ENCODE peak calls at places on chromosomes 1 and 21, in ten cellular contexts. One of them, this sample, is unnamed.

GRCh38 chr1:159510223-159510530 is 25.6 kb downstream of the OR10J5 start:
- DNase-seq in heart right ventricle: no peak
- DNase-seq in lung: no peak
- DNase-seq in PC-3: no peak
- DNase-seq in psoas muscle: no peak
- DNase-seq in suprapubic skin: no peak
- DNase-seq in IMR-90: no peak
- DNase-seq in AG04450: no peak
- DNase-seq in lower lobe of right lung: no peak
- DNase-seq in heart left ventricle: no peak
- DNase-seq in this sample: no peak

GRCh38 chr21:45286671-45287437 is 841 bp downstream of the POFUT2 start:
- DNase-seq in heart right ventricle: peak
- DNase-seq in lung: no peak
- DNase-seq in PC-3: no peak
- DNase-seq in psoas muscle: peak
- DNase-seq in suprapubic skin: peak
- DNase-seq in IMR-90: peak
- DNase-seq in AG04450: no peak
- DNase-seq in lower lobe of right lung: peak
- DNase-seq in heart left ventricle: peak
- DNase-seq in this sample: peak

GRCh38 chr1:205915354-205915990 is 27.8 kb downstream of the SLC26A9 start:
- DNase-seq in heart right ventricle: peak
- DNase-seq in lung: no peak
- DNase-seq in PC-3: no peak
- DNase-seq in psoas muscle: no peak
- DNase-seq in suprapubic skin: no peak
- DNase-seq in IMR-90: no peak
- DNase-seq in AG04450: no peak
- DNase-seq in lower lobe of right lung: no peak
- DNase-seq in heart left ventricle: peak
- DNase-seq in this sample: no peak

GRCh38 chr1:86508583-86508969 is 38.3 kb upstream of the CLCA4 start:
- DNase-seq in heart right ventricle: no peak
- DNase-seq in lung: no peak
- DNase-seq in PC-3: no peak
- DNase-seq in psoas muscle: no peak
- DNase-seq in suprapubic skin: no peak
- DNase-seq in IMR-90: peak
- DNase-seq in AG04450: no peak
- DNase-seq in lower lobe of right lung: no peak
- DNase-seq in heart left ventricle: no peak
- DNase-seq in this sample: no peak

GRCh38 chr1:243489681-243490080 is 233.8 kb downstream of the SDCCAG8 start:
- DNase-seq in heart right ventricle: no peak
- DNase-seq in lung: no peak
- DNase-seq in PC-3: no peak
- DNase-seq in psoas muscle: no peak
- DNase-seq in suprapubic skin: no peak
- DNase-seq in IMR-90: no peak
- DNase-seq in AG04450: no peak
- DNase-seq in lower lobe of right lung: no peak
- DNase-seq in heart left ventricle: no peak
- DNase-seq in this sample: no peak

GRCh38 chr1:87072904-87073303 is 158.5 kb downstream of the HS2ST1 start:
- DNase-seq in heart right ventricle: no peak
- DNase-seq in lung: no peak
- DNase-seq in PC-3: no peak
- DNase-seq in psoas muscle: no peak
- DNase-seq in suprapubic skin: no peak
- DNase-seq in IMR-90: no peak
- DNase-seq in AG04450: no peak
- DNase-seq in lower lobe of right lung: no peak
- DNase-seq in heart left ventricle: no peak
- DNase-seq in this sample: no peak

GRCh38 chr1:222712253-222713090 is at the start of the genes AIDA and BROX:
- DNase-seq in heart right ventricle: peak
- DNase-seq in lung: peak
- DNase-seq in PC-3: peak
- DNase-seq in psoas muscle: peak
- DNase-seq in suprapubic skin: peak
- DNase-seq in IMR-90: peak
- DNase-seq in AG04450: peak
- DNase-seq in lower lobe of right lung: peak
- DNase-seq in heart left ventricle: peak
- DNase-seq in this sample: peak

GRCh38 chr1:198883184-198883583 is 244.3 kb downstream of the PTPRC start:
- DNase-seq in heart right ventricle: no peak
- DNase-seq in lung: no peak
- DNase-seq in PC-3: no peak
- DNase-seq in psoas muscle: no peak
- DNase-seq in suprapubic skin: no peak
- DNase-seq in IMR-90: no peak
- DNase-seq in AG04450: no peak
- DNase-seq in lower lobe of right lung: no peak
- DNase-seq in heart left ventricle: no peak
- DNase-seq in this sample: no peak

DNA sequence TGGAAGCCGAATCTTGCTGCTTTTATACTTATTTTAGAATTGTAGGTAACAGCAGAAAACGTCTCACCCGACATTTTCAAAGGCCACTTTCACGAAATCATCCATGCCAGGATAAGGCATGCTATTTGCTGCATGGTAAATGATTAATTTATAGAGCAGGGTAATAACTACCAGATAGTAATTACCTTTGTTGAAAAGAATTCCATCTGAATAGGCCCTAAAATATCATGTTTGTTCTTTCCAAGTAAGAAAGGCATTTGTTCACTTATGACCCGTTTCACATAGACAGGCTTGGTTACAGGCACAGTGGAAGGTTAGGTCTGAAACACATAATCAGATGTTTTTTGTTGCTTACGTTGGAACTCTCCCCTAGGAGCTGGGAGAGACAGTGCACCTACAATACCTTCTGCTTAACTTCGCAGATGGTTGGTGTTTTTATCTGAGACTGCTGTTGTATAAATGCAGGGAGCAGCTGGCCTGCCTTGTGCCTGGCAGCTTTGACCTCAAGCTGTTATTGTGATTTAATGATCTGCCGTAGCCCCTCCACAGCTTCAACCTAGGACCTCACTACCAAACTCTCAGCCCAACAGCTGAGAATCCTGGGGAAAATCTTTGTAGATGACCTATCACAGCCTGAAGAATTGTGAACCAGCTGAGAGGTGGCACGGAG is 1.6 kb downstream of the SLC44A3 start:
- DNase-seq in heart right ventricle: no peak
- DNase-seq in lung: no peak
- DNase-seq in PC-3: peak
- DNase-seq in psoas muscle: no peak
- DNase-seq in suprapubic skin: no peak
- DNase-seq in IMR-90: no peak
- DNase-seq in AG04450: no peak
- DNase-seq in lower lobe of right lung: no peak
- DNase-seq in heart left ventricle: no peak
- DNase-seq in this sample: no peak
- H3K27ac ChIP-seq in heart right ventricle: no peak
- H3K27ac ChIP-seq in lung: no peak
- H3K27ac ChIP-seq in PC-3: peak
- H3K27ac ChIP-seq in psoas muscle: no peak
- H3K27ac ChIP-seq in suprapubic skin: no peak
- H3K27ac ChIP-seq in IMR-90: no peak
- H3K27ac ChIP-seq in AG04450: no peak
- H3K27ac ChIP-seq in lower lobe of right lung: peak
- H3K27ac ChIP-seq in heart left ventricle: no peak
- H3K27ac ChIP-seq in this sample: peak

DNA sequence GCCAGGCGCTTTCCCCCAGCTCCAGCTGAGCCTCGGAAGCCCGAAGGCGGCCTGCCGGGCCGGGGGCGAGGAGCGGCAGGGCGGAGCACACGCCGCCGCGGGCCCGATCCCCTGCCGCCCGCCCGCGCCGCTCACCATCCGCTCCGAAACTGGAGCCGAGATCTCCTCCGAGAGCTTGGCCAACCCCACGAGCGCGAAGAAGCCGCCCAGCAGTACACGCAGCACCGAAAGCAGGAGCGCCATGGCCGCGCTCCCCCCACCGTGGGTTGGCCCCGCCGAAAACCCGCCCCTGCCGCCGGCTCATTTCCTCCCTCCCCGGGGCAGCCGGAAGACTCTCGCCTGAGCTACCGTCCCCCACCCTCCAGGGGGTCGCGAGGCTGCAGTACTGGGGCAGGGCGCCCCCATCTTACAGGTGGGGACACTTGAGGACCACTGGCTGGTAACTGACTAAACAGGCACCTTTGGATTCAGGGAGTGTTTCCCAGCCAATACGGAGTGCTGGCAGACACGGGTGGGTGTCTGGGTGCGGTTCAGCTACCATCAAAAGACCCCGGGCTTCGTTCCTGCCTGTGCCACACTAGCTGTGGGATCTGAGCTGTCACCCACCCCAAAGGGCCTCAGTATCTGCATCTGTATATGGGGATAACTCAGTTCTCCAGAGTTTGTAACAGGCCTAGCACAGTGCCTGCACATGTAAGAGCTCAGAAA is at the start of gene TMEM35B:
- DNase-seq in heart right ventricle: peak
- DNase-seq in lung: peak
- DNase-seq in PC-3: peak
- DNase-seq in psoas muscle: peak
- DNase-seq in suprapubic skin: peak
- DNase-seq in IMR-90: peak
- DNase-seq in AG04450: no peak
- DNase-seq in lower lobe of right lung: peak
- DNase-seq in heart left ventricle: peak
- DNase-seq in this sample: peak
- TF ChIP-seq CTCF in heart right ventricle: no peak
- TF ChIP-seq CTCF in lung: no peak
- TF ChIP-seq CTCF in PC-3: no peak
- TF ChIP-seq CTCF in psoas muscle: no peak
- TF ChIP-seq CTCF in suprapubic skin: no peak
- TF ChIP-seq CTCF in IMR-90: peak
- TF ChIP-seq CTCF in AG04450: peak
- TF ChIP-seq CTCF in lower lobe of right lung: no peak
- TF ChIP-seq CTCF in heart left ventricle: no peak
- TF ChIP-seq CTCF in this sample: no peak

GRCh38 chr1:4682607-4683220 is 28.3 kb downstream of the AJAP1 start:
- DNase-seq in heart right ventricle: no peak
- DNase-seq in lung: no peak
- DNase-seq in PC-3: no peak
- DNase-seq in psoas muscle: no peak
- DNase-seq in suprapubic skin: no peak
- DNase-seq in IMR-90: no peak
- DNase-seq in AG04450: no peak
- DNase-seq in lower lobe of right lung: no peak
- DNase-seq in heart left ventricle: no peak
- DNase-seq in this sample: no peak

GRCh38 chr1:4684849-4685248 is 30.4 kb downstream of the AJAP1 start:
- DNase-seq in heart right ventricle: no peak
- DNase-seq in lung: no peak
- DNase-seq in PC-3: no peak
- DNase-seq in psoas muscle: no peak
- DNase-seq in suprapubic skin: no peak
- DNase-seq in IMR-90: no peak
- DNase-seq in AG04450: no peak
- DNase-seq in lower lobe of right lung: no peak
- DNase-seq in heart left ventricle: no peak
- DNase-seq in this sample: no peak

GRCh38 chr1:4684142-4684541 is 29.7 kb downstream of the AJAP1 start:
- DNase-seq in heart right ventricle: no peak
- DNase-seq in lung: no peak
- DNase-seq in PC-3: no peak
- DNase-seq in psoas muscle: no peak
- DNase-seq in suprapubic skin: no peak
- DNase-seq in IMR-90: no peak
- DNase-seq in AG04450: no peak
- DNase-seq in lower lobe of right lung: no peak
- DNase-seq in heart left ventricle: no peak
- DNase-seq in this sample: no peak

GRCh38 chr1:4687943-4688342 is 33.5 kb downstream of the AJAP1 start:
- DNase-seq in heart right ventricle: no peak
- DNase-seq in lung: no peak
- DNase-seq in PC-3: no peak
- DNase-seq in psoas muscle: no peak
- DNase-seq in suprapubic skin: no peak
- DNase-seq in IMR-90: no peak
- DNase-seq in AG04450: no peak
- DNase-seq in lower lobe of right lung: no peak
- DNase-seq in heart left ventricle: no peak
- DNase-seq in this sample: no peak

DNA sequence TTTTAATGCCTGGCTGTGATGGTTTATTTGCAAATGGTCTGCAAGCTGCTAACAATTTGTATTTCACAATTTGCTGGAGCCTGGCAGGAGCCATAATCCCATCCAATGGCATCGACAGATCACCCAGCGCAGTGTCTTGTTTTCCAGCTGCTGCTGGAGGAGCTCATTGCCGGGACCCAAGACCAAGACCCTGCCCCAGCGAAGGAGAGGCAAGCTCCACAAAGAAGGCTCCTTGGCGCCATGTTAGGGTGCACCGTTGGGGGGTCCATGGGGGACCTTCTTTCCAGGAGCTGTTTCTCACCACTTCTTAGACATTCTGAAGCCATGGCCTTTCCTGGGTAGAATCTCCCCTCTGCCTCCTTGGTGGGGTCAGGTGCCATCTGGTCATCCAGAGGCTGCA is 31.1 kb downstream of the AJAP1 start:
- DNase-seq in heart right ventricle: no peak
- DNase-seq in lung: no peak
- DNase-seq in PC-3: no peak
- DNase-seq in psoas muscle: no peak
- DNase-seq in suprapubic skin: no peak
- DNase-seq in IMR-90: no peak
- DNase-seq in AG04450: no peak
- DNase-seq in lower lobe of right lung: no peak
- DNase-seq in heart left ventricle: no peak
- DNase-seq in this sample: no peak
- H3K27ac ChIP-seq in heart right ventricle: no peak
- H3K27ac ChIP-seq in lung: no peak
- H3K27ac ChIP-seq in PC-3: no peak
- H3K27ac ChIP-seq in psoas muscle: no peak
- H3K27ac ChIP-seq in suprapubic skin: no peak
- H3K27ac ChIP-seq in IMR-90: no peak
- H3K27ac ChIP-seq in AG04450: no peak
- H3K27ac ChIP-seq in lower lobe of right lung: no peak
- H3K27ac ChIP-seq in heart left ventricle: no peak
- H3K27ac ChIP-seq in this sample: no peak

DNA sequence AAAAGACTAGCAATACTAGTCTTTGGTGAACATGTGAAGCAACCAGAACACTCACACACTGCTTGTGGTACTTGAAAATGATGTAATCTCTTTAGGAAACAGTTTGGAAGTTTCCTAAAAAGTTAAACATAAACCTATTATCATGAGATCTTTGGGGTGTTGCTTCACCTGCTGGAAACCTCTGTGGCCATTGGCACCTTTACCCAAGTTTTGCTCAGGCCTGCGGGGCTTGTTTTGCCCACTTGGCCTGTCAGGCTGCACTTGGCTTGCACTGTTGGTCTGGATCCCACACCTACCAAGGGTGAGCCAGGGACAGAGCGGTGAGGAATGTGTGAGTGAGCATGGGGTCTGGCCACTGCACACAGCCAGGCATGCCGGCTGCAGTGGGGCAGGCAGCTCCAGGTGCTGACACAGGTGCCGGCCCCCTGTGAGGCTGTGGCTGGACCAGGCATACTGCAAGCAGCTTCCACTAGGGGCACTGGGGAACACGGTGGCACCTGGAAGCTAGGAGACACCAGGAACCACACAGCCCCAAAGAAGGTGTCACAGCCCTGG is 14.4 kb upstream of the FNBP1L start:
- DNase-seq in heart right ventricle: no peak
- DNase-seq in lung: no peak
- DNase-seq in PC-3: no peak
- DNase-seq in psoas muscle: no peak
- DNase-seq in suprapubic skin: no peak
- DNase-seq in IMR-90: no peak
- DNase-seq in AG04450: no peak
- DNase-seq in lower lobe of right lung: no peak
- DNase-seq in heart left ventricle: no peak
- DNase-seq in this sample: peak
- TF ChIP-seq CTCF in heart right ventricle: no peak
- TF ChIP-seq CTCF in lung: no peak
- TF ChIP-seq CTCF in PC-3: peak
- TF ChIP-seq CTCF in psoas muscle: no peak
- TF ChIP-seq CTCF in suprapubic skin: peak
- TF ChIP-seq CTCF in IMR-90: no peak
- TF ChIP-seq CTCF in AG04450: peak
- TF ChIP-seq CTCF in lower lobe of right lung: peak
- TF ChIP-seq CTCF in heart left ventricle: no peak
- TF ChIP-seq CTCF in this sample: no peak